ENCODE peak calls at places on chromosome 12, in six cellular contexts. A is fibroblast of pulmonary artery, R is stomach, J is lung, T is cardiac fibroblast, D is BJ. H is an unnamed sample.

GRCh38 chr12:94169495-94169894 is 21.1 kb downstream of the PLXNC1 start:
- DNase-seq in A (no peak), D (no peak), R (no peak), J (no peak), T (no peak), H (no peak)

GRCh38 chr12:45200497-45201043 is 15.3 kb upstream of the ANO6 start:
- DNase-seq in R (no peak), T (peak), J (no peak), A (peak), D (no peak), H (peak)

GRCh38 chr12:77584860-77585259 is 245.8 kb upstream of the NAV3 start:
- DNase-seq in J (no peak), A (no peak), R (no peak), D (no peak), T (no peak), H (no peak)

GRCh38 chr12:69008510-69008909 is 75.5 kb upstream of the CPM start:
- DNase-seq in J (no peak), A (peak), T (no peak), R (no peak), D (no peak), H (peak)

GRCh38 chr12:32837974-32838373 is 58.6 kb downstream of the PKP2 start:
- DNase-seq in J (no peak), D (no peak), A (no peak), R (no peak), T (no peak), H (no peak)

GRCh38 chr12:38995249-38995648 is 89.9 kb upstream of the CPNE8 start:
- DNase-seq in T (no peak), A (no peak), D (no peak), J (no peak), R (no peak), H (no peak)

GRCh38 chr12:53102883-53103807 is at the start of gene SOAT2:
- DNase-seq in J (no peak), T (no peak), D (no peak), A (no peak), R (no peak), H (no peak)

GRCh38 chr12:79233341-79233761 is 368.8 kb downstream of the SYT1 start:
- DNase-seq in D (no peak), R (no peak), J (no peak), A (no peak), T (no peak), H (no peak)

GRCh38 chr12:82963961-82964360 is 277.3 kb downstream of the TMTC2 start:
- DNase-seq in R (no peak), J (no peak), T (no peak), D (no peak), A (no peak), H (no peak)

GRCh38 chr12:75837700-75838099 is 193.9 kb downstream of the PHLDA1 start:
- DNase-seq in D (no peak), A (no peak), J (peak), T (no peak), R (no peak), H (no peak)

GRCh38 chr12:2561367-2561766 is 233.4 kb upstream of the FKBP4 start:
- DNase-seq in J (no peak), T (no peak), D (no peak), A (no peak), R (no peak), H (peak)

GRCh38 chr12:16389594-16389993 is 42.1 kb downstream of the MGST1 start:
- DNase-seq in A (peak), D (peak), R (no peak), J (no peak), T (peak), H (peak)

GRCh38 chr12:58833844-58834243 is 86.5 kb downstream of the LRIG3 start:
- DNase-seq in J (no peak), D (no peak), T (peak), R (no peak), A (no peak), H (peak)

GRCh38 chr12:117936722-117937484 is 31.9 kb downstream of the KSR2 start:
- DNase-seq in R (no peak), J (no peak), A (no peak), D (no peak), T (no peak), H (no peak)

GRCh38 chr12:76636141-76636692 is 76.6 kb upstream of the OSBPL8 start:
- DNase-seq in R (no peak), A (peak), J (no peak), T (peak), D (no peak), H (peak)

GRCh38 chr12:88501976-88502938 is 78.0 kb downstream of the KITLG start:
- DNase-seq in J (no peak), A (peak), R (no peak), T (peak), D (no peak), H (peak)

DNA sequence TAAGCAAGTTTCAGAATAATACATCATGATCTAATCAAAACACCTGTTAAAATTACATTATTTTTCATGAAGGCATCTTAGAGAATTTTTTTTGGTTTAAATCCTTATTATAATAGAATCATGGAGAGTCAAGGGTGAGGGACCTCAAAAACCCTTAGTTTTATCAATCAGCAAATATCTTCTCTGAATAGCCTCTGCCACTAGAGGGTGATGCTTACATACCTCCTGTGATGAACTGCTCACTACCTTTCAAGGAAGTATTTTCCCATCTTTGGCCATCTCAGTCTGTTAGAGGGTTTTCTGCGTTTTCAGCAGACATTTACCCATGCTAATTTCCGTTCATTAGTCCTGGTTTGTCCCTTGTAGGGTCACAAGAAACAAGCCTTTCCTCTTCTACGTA is 200.2 kb downstream of the TRHDE start:
- DNase-seq in D (no peak), R (no peak), A (no peak), T (no peak), J (no peak), H (peak)
- TF ChIP-seq CTCF in D (no peak), R (no peak), A (no peak), T (no peak), J (no peak), H (peak)

GRCh38 chr12:21797539-21797938 is 23.0 kb upstream of the KCNJ8 start:
- DNase-seq in J (no peak), R (no peak), A (no peak), T (no peak), D (no peak), H (no peak)
- TF ChIP-seq CTCF in J (no peak), R (no peak), A (no peak), T (no peak), D (no peak), H (no peak)

GRCh38 chr12:26861690-26862089 is 28.7 kb upstream of the ITPR2 start:
- DNase-seq in R (no peak), J (no peak), A (no peak), D (no peak), T (no peak), H (no peak)

GRCh38 chr12:26867084-26867483 is 34.1 kb upstream of the ITPR2 start:
- DNase-seq in A (no peak), T (peak), D (no peak), R (no peak), J (no peak), H (no peak)

GRCh38 chr12:26868505-26869494 is 35.8 kb upstream of the ITPR2 start:
- DNase-seq in J (no peak), T (no peak), D (no peak), R (no peak), A (no peak), H (no peak)

GRCh38 chr12:26857465-26858176 is 24.6 kb upstream of the ITPR2 start:
- DNase-seq in T (peak), R (no peak), A (peak), D (no peak), J (no peak), H (no peak)

DNA sequence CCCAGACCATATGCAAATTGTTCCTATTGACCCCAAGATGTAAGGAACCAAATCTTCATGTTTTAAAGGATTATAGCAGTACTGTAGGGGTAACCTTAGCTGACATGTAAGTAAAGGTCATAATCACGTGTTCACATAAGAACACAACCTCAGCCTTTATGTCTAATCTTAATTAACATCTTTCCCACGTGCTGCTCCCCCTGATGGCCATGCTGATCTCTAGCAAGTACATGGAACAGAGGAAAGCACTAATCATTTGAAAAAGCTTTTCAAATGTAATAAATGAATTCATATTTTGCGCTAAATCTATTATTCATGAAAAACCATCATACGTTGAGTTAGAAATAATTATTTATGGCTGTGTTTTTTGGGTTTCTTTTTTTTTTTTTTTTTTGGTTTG is 30.5 kb upstream of the ITPR2 start:
- DNase-seq in A (no peak), J (no peak), R (no peak), D (no peak), T (no peak), H (peak)
- TF ChIP-seq CTCF in A (peak), J (no peak), R (no peak), D (peak), T (peak), H (peak)

GRCh38 chr12:102950950-102951490 is 6.5 kb upstream of the ASCL1 start:
- DNase-seq in J (no peak), R (no peak), A (no peak), T (no peak), D (no peak), H (no peak)

GRCh38 chr12:102953221-102953620 is 4.3 kb upstream of the ASCL1 start:
- DNase-seq in R (no peak), T (no peak), D (no peak), A (no peak), J (no peak), H (no peak)

GRCh38 chr12:102948941-102949352 is 8.5 kb upstream of the ASCL1 start:
- DNase-seq in R (peak), A (peak), J (no peak), D (no peak), T (peak), H (peak)

GRCh38 chr12:102954143-102954542 is 3.3 kb upstream of the ASCL1 start:
- DNase-seq in A (no peak), D (no peak), T (no peak), J (no peak), R (no peak), H (no peak)

GRCh38 chr12:102950107-102950949 is 7.1 kb upstream of the ASCL1 start:
- DNase-seq in J (no peak), T (no peak), R (peak), D (no peak), A (no peak), H (no peak)
- TF ChIP-seq CTCF in J (no peak), T (no peak), R (no peak), D (no peak), A (no peak), H (no peak)